ENCODE peak calls at places on chromosome 6, in nine cellular contexts. G, C, Z, J, F, W, A, K and Q are unnamed samples.

GRCh38 chr6:150409576-150410066 is 40.8 kb downstream of the IYD start:
- DNase-seq in G (peak; percentile 94), C (peak; percentile 23), Z (peak; percentile 91), J (no peak), F (no peak), W (no peak), A (no peak), K (no peak), Q (peak; percentile 55)

GRCh38 chr6:3710403-3710802 is 41.1 kb downstream of the PXDC1 start:
- DNase-seq in G (no peak), C (no peak), Z (no peak), J (no peak), F (no peak), W (no peak), A (no peak), K (no peak), Q (no peak)

GRCh38 chr6:24991748-24992467 is 56.1 kb upstream of the RIPOR2 start:
- DNase-seq in G (peak; percentile 91), C (peak; percentile 70), Z (peak; percentile 96), J (peak; percentile 71), F (peak; percentile 84), W (peak; percentile 42), A (peak; percentile 51), K (peak; percentile 42), Q (peak; percentile 72)

GRCh38 chr6:16761469-16762264 is 407 bp upstream of the ATXN1 start:
- DNase-seq in G (no peak), C (peak; percentile 95), Z (peak; percentile 82), J (peak; percentile 95), F (peak; percentile 93), W (peak; percentile 74), A (peak; percentile 79), K (peak; percentile 90), Q (peak; percentile 89)

GRCh38 chr6:156646496-156646895 is 130.7 kb upstream of the ARID1B start:
- DNase-seq in G (no peak), C (no peak), Z (no peak), J (no peak), F (no peak), W (no peak), A (no peak), K (no peak), Q (no peak)

GRCh38 chr6:116397960-116398359 is 27.2 kb downstream of the DSE start:
- DNase-seq in G (no peak), C (no peak), Z (no peak), J (peak; percentile 47), F (no peak), W (no peak), A (no peak), K (no peak), Q (no peak)

GRCh38 chr6:146381486-146381885 is 162.1 kb upstream of the RAB32 start:
- DNase-seq in G (no peak), C (no peak), Z (peak; percentile 51), J (peak; percentile 11), F (peak; percentile 50), W (no peak), A (no peak), K (no peak), Q (no peak)

GRCh38 chr6:33590531-33591198 is 10.6 kb upstream of the BAK1 start:
- DNase-seq in G (peak; percentile 52), C (peak; percentile 79), Z (no peak), J (peak; percentile 53), F (no peak), W (no peak), A (no peak), K (peak; percentile 64), Q (peak; percentile 38)

GRCh38 chr6:118198746-118199145 is 291.7 kb downstream of the SLC35F1 start:
- DNase-seq in G (no peak), C (peak; percentile 26), Z (no peak), J (peak; percentile 52), F (no peak), W (no peak), A (no peak), K (no peak), Q (no peak)

GRCh38 chr6:85865665-85866372 is 223.1 kb upstream of the SYNCRIP start:
- DNase-seq in G (no peak), C (peak; percentile 56), Z (peak; percentile 69), J (peak; percentile 83), F (no peak), W (peak; percentile 3), A (no peak), K (peak; percentile 14), Q (peak; percentile 89)

GRCh38 chr6:2450546-2450945 is 205.1 kb upstream of the GMDS start:
- DNase-seq in G (no peak), C (peak; percentile 34), Z (peak; percentile 49), J (no peak), F (no peak), W (no peak), A (peak; percentile 68), K (peak; percentile 19), Q (peak; percentile 33)

GRCh38 chr6:6587696-6588063 is 840 bp upstream of the LY86 start:
- DNase-seq in G (peak; percentile 32), C (no peak), Z (no peak), J (no peak), F (no peak), W (no peak), A (no peak), K (no peak), Q (no peak)

GRCh38 chr6:138222901-138223546 is 4.7 kb upstream of the PBOV1 start:
- DNase-seq in G (no peak), C (no peak), Z (no peak), J (no peak), F (no peak), W (no peak), A (no peak), K (no peak), Q (no peak)

GRCh38 chr6:136709429-136709828 is 82.8 kb downstream of the MAP3K5 start:
- DNase-seq in G (no peak), C (no peak), Z (no peak), J (no peak), F (no peak), W (no peak), A (no peak), K (no peak), Q (no peak)
- H3K9me2 ChIP-seq in G (no peaks in the 10 kb centered on the region), C (no peaks in the 10 kb centered on the region), Z (no peaks in the 10 kb centered on the region), J (no peaks in the 10 kb centered on the region), F (no peaks in the 10 kb centered on the region), W (no peaks in the 10 kb centered on the region), A (no peaks in the 10 kb centered on the region), K (no peaks in the 10 kb centered on the region), Q (no peaks in the 10 kb centered on the region)

GRCh38 chr6:72826744-72827438 is 205.0 kb downstream of the KCNQ5 start:
- DNase-seq in G (no peak), C (no peak), Z (no peak), J (peak; percentile 76), F (no peak), W (no peak), A (no peak), K (no peak), Q (peak; percentile 86)
- H3K4me1 ChIP-seq in G (no peaks in the 10 kb centered on the region), C (no peaks in the 10 kb centered on the region), Z (peaks cover 7% of the 10 kb centered on the region), J (peaks cover 34% of the 10 kb centered on the region), F (no peaks in the 10 kb centered on the region), W (no peaks in the 10 kb centered on the region), A (peaks cover 8% of the 10 kb centered on the region), K (no peaks in the 10 kb centered on the region), Q (peaks cover 34% of the 10 kb centered on the region)

DNA sequence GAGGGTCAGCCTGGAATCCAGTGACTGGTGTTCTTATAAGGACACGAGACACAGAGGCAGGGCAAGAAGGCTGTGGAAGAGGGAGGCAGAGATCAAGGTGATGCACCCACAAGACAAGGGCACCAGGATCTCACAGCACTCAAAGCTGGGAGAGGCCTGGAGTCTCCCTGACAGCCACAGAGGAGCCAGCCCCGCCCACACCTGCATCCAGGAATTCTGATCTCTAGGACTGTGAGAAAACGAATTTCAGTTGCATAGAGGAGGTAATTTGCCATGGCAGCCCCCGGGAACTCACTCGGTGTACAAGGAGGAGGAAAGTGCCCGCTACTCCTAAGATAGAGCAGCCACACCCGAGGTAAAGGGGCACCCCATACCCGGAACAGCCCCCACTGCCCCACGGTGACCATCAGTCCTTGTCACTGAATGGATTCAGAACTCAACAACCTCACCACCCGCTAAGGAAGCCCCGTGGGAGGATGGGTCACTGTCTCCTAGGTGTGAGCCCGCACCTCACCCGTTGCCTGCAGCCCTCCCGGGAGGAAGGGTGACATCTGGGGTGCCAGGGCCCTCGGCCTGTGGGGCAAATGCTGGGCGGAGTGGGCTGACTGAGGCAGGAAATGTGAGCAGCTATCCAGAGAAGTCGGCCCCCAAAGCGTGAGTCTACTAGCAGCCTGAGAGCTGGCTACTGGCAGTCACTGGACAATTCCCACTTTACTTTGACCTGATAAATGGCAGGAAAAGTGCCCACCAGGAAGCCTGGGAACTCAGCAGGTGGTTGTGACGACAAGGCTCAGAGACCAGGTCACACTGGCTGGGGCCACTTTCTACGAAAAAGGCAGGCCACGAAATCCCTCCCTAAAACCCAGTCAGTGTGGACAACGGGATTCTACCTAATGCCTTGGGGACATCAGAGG is 22.4 kb downstream of the DLL1 start:
- DNase-seq in G (no peak), C (no peak), Z (no peak), J (no peak), F (no peak), W (no peak), A (no peak), K (no peak), Q (no peak)
- H3K9me2 ChIP-seq in G (no peaks in the 10 kb centered on the region), C (no peaks in the 10 kb centered on the region), Z (no peaks in the 10 kb centered on the region), J (no peaks in the 10 kb centered on the region), F (no peaks in the 10 kb centered on the region), W (no peaks in the 10 kb centered on the region), A (no peaks in the 10 kb centered on the region), K (no peaks in the 10 kb centered on the region), Q (no peaks in the 10 kb centered on the region)

GRCh38 chr6:134115715-134116074 is 63.3 kb upstream of the SLC2A12 start:
- DNase-seq in G (no peak), C (no peak), Z (no peak), J (no peak), F (no peak), W (no peak), A (peak; percentile 22), K (no peak), Q (no peak)

GRCh38 chr6:134114489-134114888 is 62.1 kb upstream of the SLC2A12 start:
- DNase-seq in G (no peak), C (no peak), Z (no peak), J (no peak), F (no peak), W (no peak), A (no peak), K (no peak), Q (no peak)

GRCh38 chr6:134117409-134117808 is 65.0 kb upstream of the SLC2A12 start:
- DNase-seq in G (no peak), C (no peak), Z (no peak), J (peak; percentile 52), F (no peak), W (no peak), A (peak; percentile 19), K (no peak), Q (no peak)

GRCh38 chr6:134111062-134111677 is 58.7 kb upstream of the SLC2A12 start:
- DNase-seq in G (peak; percentile 72), C (peak; percentile 72), Z (peak; percentile 90), J (peak; percentile 79), F (peak; percentile 88), W (peak; percentile 58), A (peak; percentile 64), K (peak; percentile 15), Q (peak; percentile 77)

DNA sequence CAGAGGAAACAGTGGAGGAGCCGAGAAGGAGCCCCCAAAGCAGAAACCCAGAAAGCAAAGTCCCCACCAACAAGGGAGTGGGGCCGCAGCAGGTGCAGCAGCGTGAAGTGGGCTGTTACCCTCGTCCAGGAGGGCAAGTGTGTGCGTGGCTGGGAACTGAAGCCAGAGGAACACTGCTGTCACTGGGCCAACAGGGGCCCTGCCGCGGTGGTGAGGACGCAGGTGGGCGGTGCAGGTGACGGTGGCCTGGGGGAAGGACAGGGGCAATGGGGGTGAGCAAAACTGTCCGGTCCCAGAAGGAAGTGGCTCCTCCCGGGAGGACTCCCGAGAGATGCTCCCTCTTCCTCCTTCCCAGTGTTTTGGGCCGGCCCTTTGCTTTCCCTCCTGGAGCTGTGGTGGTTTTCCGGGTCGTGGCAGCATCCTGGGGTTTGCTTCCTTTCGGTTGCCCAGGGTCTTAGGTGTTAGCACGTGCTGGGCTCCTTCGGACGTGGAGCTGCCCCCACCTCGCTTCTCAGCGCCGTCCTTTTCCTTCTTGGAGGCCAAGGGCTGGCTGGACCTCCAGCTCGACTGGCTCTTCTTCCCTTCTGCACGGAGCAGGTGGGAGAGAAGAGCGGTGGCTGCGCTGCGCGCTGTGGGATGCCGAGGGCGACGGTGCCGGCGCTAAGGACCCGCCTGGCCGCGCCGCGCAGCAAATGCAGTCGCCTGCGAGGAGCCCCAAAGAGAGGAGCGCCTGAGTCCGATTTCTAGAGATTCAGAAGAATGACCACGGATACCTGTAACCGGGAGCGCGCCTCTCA is 62.7 kb upstream of the SLC2A12 start:
- DNase-seq in G (no peak), C (no peak), Z (no peak), J (no peak), F (peak; percentile 10), W (no peak), A (no peak), K (no peak), Q (no peak)
- H3K4me1 ChIP-seq in G (no peaks in the 10 kb centered on the region), C (no peaks in the 10 kb centered on the region), Z (no peaks in the 10 kb centered on the region), J (peaks cover 7% of the 10 kb centered on the region), F (no peaks in the 10 kb centered on the region), W (no peaks in the 10 kb centered on the region), A (no peaks in the 10 kb centered on the region), K (no peaks in the 10 kb centered on the region), Q (no peaks in the 10 kb centered on the region)